ENCODE peak calls at places on chromosomes 7 and 10, in four cellular contexts. W is colonic mucosa, N is ascending aorta, D is neural progenitor cell. O is an unnamed sample.

GRCh38 chr7:123725586-123726171 is 23.1 kb downstream of the WASL start:
- DNase-seq in D (peak), W (no peak), N (no peak), O (no peak)

GRCh38 chr10:79380125-79380917 is 33.1 kb downstream of the PPIF start:
- DNase-seq in N (no peak), D (no peak), W (peak), O (no peak)

GRCh38 chr7:51069411-51070083 is 247.1 kb downstream of the COBL start:
- DNase-seq in N (no peak), W (no peak), D (no peak), O (peak)

GRCh38 chr10:117680611-117681010 is 138.1 kb downstream of the EMX2 start:
- DNase-seq in N (no peak), W (no peak), D (no peak), O (no peak)

GRCh38 chr10:126504051-126504760 is 115.9 kb upstream of the ADAM12 start:
- DNase-seq in N (no peak), D (peak), W (peak), O (peak)

GRCh38 chr10:91885362-91886079 is 23.8 kb downstream of the FGFBP3 start:
- DNase-seq in N (no peak), W (no peak), D (no peak), O (no peak)

GRCh38 chr10:44801383-44802327 is 109.5 kb upstream of the TMEM72 start:
- DNase-seq in W (peak), N (peak), D (no peak), O (no peak)

GRCh38 chr10:18246967-18247366 is 106.7 kb downstream of the CACNB2 start:
- DNase-seq in D (no peak), W (no peak), N (no peak), O (no peak)

GRCh38 chr7:23135765-23136164 is 30.2 kb downstream of the KLHL7 start:
- DNase-seq in W (no peak), N (no peak), D (no peak), O (no peak)

GRCh38 chr7:152050547-152050971 is 25.1 kb downstream of the GALNT11 start:
- DNase-seq in N (no peak), W (no peak), D (no peak), O (no peak)

GRCh38 chr10:22316286-22317120 is at the start of gene COMMD3:
- DNase-seq in D (peak), N (no peak), W (peak), O (peak)

GRCh38 chr7:120256719-120257118 is 16.3 kb upstream of the KCND2 start:
- DNase-seq in D (no peak), N (no peak), W (no peak), O (no peak)
- H3K4me3 ChIP-seq in D (no peak), N (no peak), W (no peak), O (no peak)

DNA sequence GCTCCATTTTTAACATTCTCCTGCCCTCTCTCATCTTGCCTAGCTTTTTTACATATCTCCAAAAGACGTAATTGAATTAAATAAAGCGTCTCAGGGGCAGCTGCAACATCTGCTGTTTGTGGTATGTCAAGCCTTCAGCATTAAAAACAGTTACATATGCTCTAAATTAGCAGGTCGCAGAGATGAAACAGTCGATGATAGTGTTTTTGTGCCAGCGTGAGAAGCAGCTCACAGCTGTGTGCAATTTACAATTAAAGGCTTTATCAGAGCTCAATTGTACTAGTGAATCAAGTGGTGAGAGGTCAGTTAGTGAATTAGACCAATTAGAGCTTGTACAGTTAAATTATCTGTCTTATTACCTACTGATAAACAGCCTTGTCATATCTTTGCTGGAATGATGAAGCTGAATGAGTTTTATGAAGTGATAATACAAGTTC is 522.3 kb downstream of the ETV1 start:
- DNase-seq in D (peak), W (no peak), N (no peak), O (no peak)
- H3K4me3 ChIP-seq in D (no peak), W (no peak), N (no peak), O (no peak)

DNA sequence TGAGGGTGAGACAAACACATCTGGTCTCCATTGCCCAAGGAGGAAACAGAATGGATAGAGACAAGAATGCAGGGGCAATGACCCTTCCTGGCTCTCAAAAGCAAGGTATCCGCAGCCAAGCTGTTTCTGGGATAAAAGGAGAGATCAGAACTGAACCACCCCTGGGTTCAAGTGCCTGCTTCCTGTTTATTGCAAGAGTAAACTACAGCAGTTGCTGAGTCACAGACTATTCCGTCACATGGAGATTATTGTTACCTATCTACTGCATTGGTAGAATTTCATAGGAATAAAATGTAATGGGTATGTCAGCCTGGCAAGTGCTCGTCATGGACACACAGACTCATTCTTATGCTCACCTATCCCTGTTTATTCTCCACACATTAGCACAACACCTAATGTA is 821.6 kb downstream of the GRID1 start:
- DNase-seq in D (no peak), W (no peak), N (no peak), O (no peak)
- H3K4me3 ChIP-seq in D (no peak), W (no peak), N (no peak), O (no peak)

GRCh38 chr10:122555431-122555830 is 5.1 kb upstream of the DMBT1 start:
- DNase-seq in N (no peak), W (no peak), D (no peak), O (no peak)
- H3K4me3 ChIP-seq in N (no peak), W (no peak), D (no peak), O (no peak)

GRCh38 chr7:1056006-1056784 is 11.8 kb downstream of the GPR146 start:
- DNase-seq in W (no peak), N (no peak), D (no peak), O (no peak)
- H3K4me3 ChIP-seq in W (no peak), N (no peak), D (no peak), O (no peak)

DNA sequence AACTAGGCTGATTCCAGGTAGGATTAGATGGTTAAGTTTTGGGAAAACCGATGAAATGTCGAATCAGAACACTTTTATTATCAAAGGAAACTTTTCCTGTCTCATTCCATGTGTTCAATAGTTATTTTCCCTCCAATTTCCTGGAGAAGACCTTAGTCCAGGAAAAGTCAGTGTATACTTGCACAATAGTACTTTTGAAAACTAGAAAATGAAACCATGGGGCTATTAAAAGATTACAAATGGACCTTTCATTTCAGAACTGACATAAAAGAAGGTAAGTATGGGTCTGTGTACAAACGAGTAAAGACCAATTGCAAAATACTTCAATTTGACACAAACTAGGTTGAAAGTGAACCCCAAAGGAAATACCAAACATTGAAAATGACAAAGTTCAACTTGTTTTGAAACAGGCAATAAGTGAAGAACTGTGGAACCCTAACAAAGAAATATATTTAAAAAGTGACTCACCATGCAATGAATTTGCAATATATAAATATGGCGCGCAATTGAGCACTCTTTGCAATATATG is 2.1 kb downstream of the AVPI1 start:
- DNase-seq in D (no peak), N (no peak), W (no peak), O (no peak)
- H3K4me3 ChIP-seq in D (no peak), N (peak), W (peak), O (no peak)

DNA sequence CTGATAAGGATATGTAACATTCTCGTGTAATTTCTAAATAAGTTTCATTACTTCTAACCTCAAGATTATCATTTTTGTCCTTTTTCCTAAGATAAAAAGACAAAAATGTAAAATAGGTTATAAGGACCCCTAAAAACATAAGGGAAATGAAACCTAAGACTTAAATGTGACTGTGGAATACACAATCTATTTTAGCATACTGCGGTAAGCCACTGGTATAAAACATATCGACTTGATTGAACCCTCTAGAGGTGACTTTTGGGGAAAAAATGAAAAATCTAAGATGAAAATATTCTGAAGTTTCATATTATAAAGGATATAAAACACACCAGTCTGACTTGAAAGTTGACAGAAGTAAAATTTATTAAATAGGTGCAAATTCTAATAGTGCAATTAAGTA is 1.9 kb downstream of the NAMPT start:
- DNase-seq in D (no peak), W (no peak), N (no peak), O (no peak)
- H3K4me3 ChIP-seq in D (peak), W (peak), N (peak), O (no peak)

DNA sequence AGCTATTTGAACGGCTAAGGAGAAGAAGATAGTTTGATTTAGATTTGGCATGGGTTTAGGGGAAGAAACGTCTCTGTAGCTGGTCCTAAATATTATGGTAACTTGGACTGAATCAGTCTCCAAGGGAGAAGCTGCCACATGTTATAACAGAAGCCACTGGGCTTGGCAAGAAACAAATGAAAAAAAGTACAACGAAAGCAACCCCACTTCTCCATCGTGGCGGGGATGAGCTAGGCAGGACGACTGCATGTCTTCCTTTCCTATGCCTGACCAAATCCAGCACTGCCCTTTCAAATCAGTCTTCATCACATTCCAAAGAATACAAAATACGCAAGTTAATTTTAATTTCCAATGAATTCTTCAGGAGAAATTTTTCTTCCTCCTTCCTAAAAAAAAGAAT is 196.7 kb upstream of the KLF14 start:
- DNase-seq in W (no peak), N (no peak), D (no peak), O (no peak)
- H3K4me3 ChIP-seq in W (no peak), N (no peak), D (no peak), O (no peak)

O was measured in Jurkat, Clone E6-1.